ENCODE peak calls at places on chromosomes 6 and 20, in five cellular contexts. O, X, Z, Y and L are unnamed samples.

GRCh38 chr6:53066059-53066406 is 829 bp downstream of the FBXO9 start:
- DNase-seq in O (peak), Z (peak), X (peak), Y (no peak), L (no peak)

GRCh38 chr20:40679119-40679637 is 9.9 kb downstream of the MAFB start:
- DNase-seq in O (no peak), Y (no peak), X (no peak), Z (no peak), L (no peak)

GRCh38 chr6:112237644-112238043 is 16.7 kb downstream of the LAMA4 start:
- DNase-seq in Y (peak), X (no peak), Z (no peak), O (no peak), L (no peak)

GRCh38 chr20:20017852-20018245 is 687 bp downstream of the NAA20 start:
- DNase-seq in Z (no peak), X (no peak), Y (no peak), O (no peak), L (no peak)

GRCh38 chr20:62980380-62980960 is 26.3 kb downstream of the BHLHE23 start:
- DNase-seq in X (no peak), Y (no peak), Z (no peak), O (no peak), L (no peak)

GRCh38 chr6:24910850-24911712 is 24.7 kb downstream of the RIPOR2 start:
- DNase-seq in O (peak), X (peak), Y (peak), Z (no peak), L (no peak)

GRCh38 chr20:63334356-63334755 is 26.8 kb downstream of the CHRNA4 start:
- DNase-seq in O (no peak), Y (no peak), X (no peak), Z (no peak), L (no peak)

GRCh38 chr20:15911557-15911956 is 661.7 kb downstream of the KIF16B start:
- DNase-seq in Z (no peak), Y (no peak), O (no peak), X (no peak), L (no peak)

GRCh38 chr6:105001906-105002305 is 45.0 kb downstream of the LIN28B start:
- DNase-seq in O (no peak), Z (no peak), X (no peak), Y (no peak), L (no peak)

GRCh38 chr6:27922949-27923348 is 10.8 kb upstream of the OR2B2 start:
- DNase-seq in O (no peak), Z (no peak), Y (no peak), X (no peak), L (no peak)

GRCh38 chr6:98579941-98580340 is 254.4 kb upstream of the POU3F2 start:
- DNase-seq in O (no peak), X (no peak), Z (no peak), Y (no peak), L (no peak)

GRCh38 chr6:4561078-4561435 is 215.1 kb upstream of the CDYL start:
- DNase-seq in Y (no peak), X (no peak), O (no peak), Z (no peak), L (no peak)

GRCh38 chr6:63807056-63807455 is 171.5 kb downstream of the PHF3 start:
- DNase-seq in X (no peak), Z (no peak), O (no peak), Y (peak), L (no peak)

GRCh38 chr6:27591660-27592059 is 118.8 kb upstream of the ZNF184 start:
- DNase-seq in Y (peak), X (no peak), O (no peak), Z (no peak), L (no peak)

GRCh38 chr6:144349690-144350132 is 64.6 kb downstream of the UTRN start:
- DNase-seq in Z (no peak), Y (peak), X (peak), O (no peak), L (peak)

GRCh38 chr20:22511943-22512910 is 72.1 kb downstream of the FOXA2 start:
- DNase-seq in O (no peak), Z (no peak), Y (peak), X (no peak), L (no peak)

GRCh38 chr20:32572271-32572968 is 12.7 kb downstream of the NOL4L start:
- DNase-seq in X (no peak), O (no peak), Y (no peak), Z (no peak), L (no peak)

GRCh38 chr6:142935553-142936517 is 9.1 kb downstream of the HIVEP2 start:
- DNase-seq in Y (no peak), X (no peak), Z (no peak), O (no peak), L (no peak)

GRCh38 chr6:15754035-15754705 is 91.3 kb upstream of the DTNBP1 start:
- DNase-seq in Z (no peak), X (no peak), Y (peak), O (no peak), L (no peak)

GRCh38 chr20:63978319-63979220 is 872 bp downstream of the SAMD10 start:
- DNase-seq in X (peak), Z (no peak), Y (no peak), O (peak), L (no peak)

GRCh38 chr6:37867756-37868446 is 48.4 kb downstream of the ZFAND3 start:
- DNase-seq in O (no peak), Z (no peak), X (peak), Y (no peak), L (no peak)

GRCh38 chr20:57071283-57071701 is 195.1 kb downstream of the BMP7 start:
- DNase-seq in X (no peak), O (no peak), Z (no peak), Y (no peak), L (no peak)

GRCh38 chr20:5000263-5001173 is 792 bp downstream of the SLC23A2 start:
- DNase-seq in Z (peak), Y (no peak), O (peak), X (peak), L (no peak)

GRCh38 chr6:20691185-20691584 is 156.9 kb downstream of the CDKAL1 start:
- DNase-seq in X (no peak), Y (no peak), O (no peak), Z (no peak), L (no peak)

GRCh38 chr6:104418125-104418524 is 441.6 kb downstream of the HACE1 start:
- DNase-seq in Y (no peak), Z (no peak), X (no peak), O (no peak), L (no peak)

GRCh38 chr6:152401978-152402377 is 235.2 kb downstream of the SYNE1 start:
- DNase-seq in X (no peak), Z (no peak), Y (peak), O (no peak), L (peak)

GRCh38 chr6:41732601-41733348 is 2.6 kb downstream of the TFEB start:
- DNase-seq in O (no peak), X (peak), Z (peak), Y (no peak), L (no peak)

GRCh38 chr6:143605894-143606293 is 71.9 kb upstream of the PHACTR2 start:
- DNase-seq in Y (no peak), O (no peak), Z (no peak), X (no peak), L (no peak)

GRCh38 chr6:74551896-74552295 is 654.0 kb downstream of the COL12A1 start:
- DNase-seq in X (no peak), Z (no peak), O (no peak), Y (peak), L (no peak)

GRCh38 chr6:44192428-44193041 is 24.2 kb upstream of the MYMX start:
- DNase-seq in X (peak), Y (no peak), Z (no peak), O (no peak), L (no peak)

GRCh38 chr6:8579372-8579771 is 144.0 kb upstream of the SLC35B3 start:
- DNase-seq in Y (no peak), O (no peak), Z (no peak), X (no peak), L (no peak)

GRCh38 chr20:25005220-25005619 is 12.7 kb upstream of the APMAP start:
- DNase-seq in Y (peak), O (peak), X (no peak), Z (no peak), L (no peak)

GRCh38 chr6:161256390-161256789 is 17.5 kb downstream of the AGPAT4 start:
- DNase-seq in Z (no peak), X (no peak), Y (no peak), O (no peak), L (no peak)

GRCh38 chr6:11329841-11330765 is 97.6 kb upstream of the NEDD9 start:
- DNase-seq in Y (no peak), O (no peak), X (no peak), Z (no peak), L (no peak)

GRCh38 chr6:142387997-142388815 is 86.4 kb downstream of the ADGRG6 start:
- DNase-seq in Z (no peak), O (no peak), Y (peak), X (peak), L (no peak)

GRCh38 chr6:107491059-107491609 is 1.2 kb downstream of the SOBP start:
- DNase-seq in Y (peak), Z (no peak), X (peak), O (peak), L (no peak)